ENCODE peak calls at places on chromosomes 5 and 9, in four cellular contexts. R is HepG2, Y is H1, V is GM12878. M is an unnamed sample.

GRCh38 chr9:7794196-7794595 is 5.4 kb downstream of the DMAC1 start:
- DNase-seq in R (no peak), Y (no peak), V (no peak), M (no peak)

GRCh38 chr9:250039-250438 is 35.4 kb downstream of the DOCK8 start:
- DNase-seq in R (no peak), Y (no peak), V (no peak), M (no peak)

GRCh38 chr9:100679834-100680233 is 102.0 kb downstream of the CAVIN4 start:
- DNase-seq in R (no peak), Y (no peak), V (no peak), M (no peak)

GRCh38 chr5:40401281-40401680 is 278.4 kb upstream of the PTGER4 start:
- DNase-seq in R (no peak), Y (no peak), V (no peak), M (no peak)

GRCh38 chr9:116765009-116765408 is 77.9 kb downstream of the TRIM32 start:
- DNase-seq in R (no peak), Y (no peak), V (no peak), M (no peak)

GRCh38 chr9:81563739-81564138 is 125.6 kb downstream of the TLE1 start:
- DNase-seq in R (no peak), Y (no peak), V (no peak), M (no peak)

GRCh38 chr5:55276771-55277170 is 30.7 kb downstream of the DHX29 start:
- DNase-seq in R (no peak), Y (no peak), V (no peak), M (no peak)

GRCh38 chr5:95895771-95896170 is 65.9 kb downstream of the ELL2 start:
- DNase-seq in R (no peak), Y (peak; percentile 43), V (no peak), M (peak; percentile 11)

GRCh38 chr5:53302524-53302923 is 177.9 kb upstream of the FST start:
- DNase-seq in R (no peak), Y (no peak), V (no peak), M (no peak)

GRCh38 chr5:166767858-166768257 is 1523.6 kb upstream of the WWC1 start:
- DNase-seq in R (no peak), Y (no peak), V (no peak), M (no peak)
- H3K9ac ChIP-seq in R (no peak overlapping the region), Y (no peak overlapping the region), V (no peak overlapping the region), M (no peak overlapping the region)

DNA sequence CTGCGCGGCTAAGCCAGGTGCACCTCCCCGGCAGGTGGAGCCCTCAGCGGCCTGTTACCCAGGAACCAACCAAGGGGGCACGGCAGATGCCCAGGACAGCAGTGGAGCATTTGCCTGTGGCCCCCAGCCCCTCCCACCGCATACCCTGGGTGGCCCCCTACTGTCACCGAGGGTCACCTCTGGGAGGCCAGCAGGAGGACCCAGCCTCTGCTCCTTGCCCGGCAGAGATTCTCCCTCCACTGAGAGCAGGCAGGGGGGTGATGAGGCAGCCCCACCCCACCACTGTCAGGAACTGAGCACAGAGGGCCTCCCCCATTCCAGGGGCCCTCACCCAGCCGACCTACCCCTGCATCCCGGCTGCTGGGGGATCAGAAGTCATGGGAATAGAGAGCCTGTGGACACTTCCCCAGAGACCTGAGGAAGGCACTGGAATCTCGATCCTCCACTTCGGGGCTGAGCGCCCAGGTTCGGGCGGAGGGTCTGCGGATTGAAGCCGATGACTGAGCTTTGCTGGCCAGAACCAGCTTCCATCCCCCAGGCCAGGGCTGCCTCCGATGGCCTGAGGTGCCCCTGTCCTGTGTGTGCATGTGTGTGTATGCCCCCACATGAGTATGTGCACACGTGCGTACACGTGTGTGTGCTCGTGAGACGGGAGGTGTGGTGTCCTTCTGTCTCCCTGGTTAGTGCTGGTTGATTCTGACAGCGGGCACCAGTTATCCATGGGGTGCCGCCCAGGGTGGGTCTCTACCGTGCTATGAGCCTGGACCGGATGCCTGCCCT is at the start of gene QRFP:
- DNase-seq in R (no peak), Y (no peak), V (no peak), M (no peak)
- TF ChIP-seq SUZ12 in R (no peak), Y (no peak), V (no peak), M (no peak)

DNA sequence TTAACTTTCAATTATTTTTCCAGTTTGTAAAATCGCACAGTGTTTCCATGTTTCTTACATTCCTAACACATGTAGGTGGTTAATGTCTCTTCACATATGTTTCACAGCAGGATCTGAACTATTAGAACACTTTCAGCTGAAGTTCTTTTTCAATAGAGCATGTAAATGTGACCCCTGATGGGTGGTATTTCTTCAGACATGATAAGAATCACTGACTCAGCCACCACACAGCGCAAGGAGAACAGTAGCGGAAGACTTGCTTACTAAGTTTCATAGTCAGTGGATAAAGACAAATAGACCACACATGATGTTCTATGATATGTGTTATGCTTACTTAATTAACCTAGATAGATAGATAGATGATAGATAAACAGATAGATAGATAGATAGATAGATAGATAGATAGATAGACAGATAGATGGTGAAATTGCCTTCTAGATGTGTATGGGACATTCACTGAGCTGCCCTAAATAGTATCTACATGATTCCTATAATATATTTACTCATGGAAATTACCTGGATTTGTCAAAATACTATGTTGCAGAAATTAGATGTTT is 1992.1 kb upstream of the NUDT12 start:
- DNase-seq in R (no peak), Y (no peak), V (no peak), M (no peak)
- TF ChIP-seq ZNF274 in R (no peak), Y (no peak), V (no peak), M (no peak)

DNA sequence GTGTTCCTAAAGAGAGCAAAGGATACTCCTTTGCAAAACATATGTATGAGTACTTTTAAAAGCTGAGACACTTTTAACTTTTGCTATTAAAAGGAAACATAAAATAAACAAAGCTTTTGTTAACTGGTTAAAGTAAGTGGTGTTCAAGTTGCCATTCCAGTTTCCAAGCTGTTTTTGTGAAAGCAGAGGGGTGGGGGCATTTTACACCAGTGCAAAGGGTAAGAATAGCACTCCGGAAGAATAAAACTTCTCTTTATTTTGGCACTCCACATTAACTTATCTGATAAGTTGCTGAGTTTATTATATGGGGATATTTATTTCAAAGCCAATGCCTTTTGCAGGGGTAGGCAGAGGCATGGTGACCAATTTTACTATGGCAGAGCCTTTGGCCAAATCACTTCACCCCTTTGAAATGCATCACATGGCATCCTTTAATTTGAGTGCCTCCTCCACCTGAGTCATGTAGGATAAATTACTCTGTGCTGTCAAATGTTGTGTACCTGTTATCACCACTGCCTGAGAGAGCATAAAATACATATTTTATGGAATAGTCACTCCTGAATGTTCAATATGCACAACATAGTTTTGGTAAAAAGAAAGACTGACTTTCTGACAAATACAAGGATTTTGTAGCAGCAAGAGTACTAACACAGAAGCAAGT is 62.9 kb downstream of the MLLT3 start:
- DNase-seq in R (no peak), Y (no peak), V (no peak), M (no peak)
- H3K9ac ChIP-seq in R (no peak overlapping the region), Y (no peak overlapping the region), V (no peak overlapping the region), M (no peak overlapping the region)

DNA sequence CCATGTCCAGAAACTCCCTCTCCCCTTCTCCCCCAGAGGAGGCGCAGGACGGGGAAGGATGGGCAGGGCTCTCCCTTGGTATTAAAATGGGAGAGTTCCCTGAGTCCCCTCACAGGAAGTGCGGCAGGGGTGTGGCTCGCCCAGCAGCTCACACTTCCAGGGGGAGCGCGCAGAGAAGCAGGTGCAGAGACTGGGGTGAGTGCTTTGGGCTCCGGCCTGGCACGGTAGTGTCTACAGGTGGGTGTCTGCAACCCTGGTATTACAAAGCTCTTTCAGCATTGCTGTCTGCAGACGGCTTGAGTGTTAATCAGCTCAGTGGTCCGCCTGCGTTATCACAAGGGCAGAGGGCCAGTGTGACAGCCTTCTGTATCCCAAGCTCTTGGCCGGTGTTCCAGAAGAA is 114.9 kb upstream of the FBXL7 start:
- DNase-seq in R (no peak), Y (no peak), V (no peak), M (no peak)
- TF ChIP-seq SUZ12 in R (no peak), Y (no peak), V (no peak), M (no peak)

DNA sequence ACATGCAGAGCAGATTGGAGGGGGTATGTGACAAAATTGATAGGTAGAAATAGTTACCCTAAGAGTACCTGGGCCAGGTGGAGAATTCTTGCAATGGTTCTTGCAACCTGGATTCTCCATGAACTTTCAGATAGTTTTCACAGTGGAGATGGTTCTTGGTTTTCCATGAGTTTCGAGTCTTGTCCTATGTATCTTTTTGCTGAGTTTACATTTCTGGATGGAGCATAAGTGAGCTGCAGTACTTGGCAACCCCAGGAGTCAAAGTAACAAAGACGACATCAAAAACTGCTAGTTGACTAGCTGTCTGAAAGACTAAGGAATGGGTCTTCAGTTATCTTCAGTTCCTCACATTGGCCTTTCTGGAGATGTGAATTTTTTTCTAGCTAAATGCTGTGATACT is 196.6 kb upstream of the RAD23B start:
- DNase-seq in R (no peak), Y (no peak), V (no peak), M (no peak)
- TF ChIP-seq ZNF274 in R (no peak), Y (no peak), V (no peak), M (no peak)